ENCODE peak calls at places on chromosomes 7 and 10, in ten cellular contexts. F is omental fat pad; Y is SK-N-SH; Q is tibial nerve; J is CD8-positive, alpha-beta T cell; W is heart left ventricle; V is astrocyte of the cerebellum; U is H9; X is mesothelial cell of epicardium; T is left ventricle myocardium inferior. R is an unnamed sample.

GRCh38 chr10:130425881-130426435 is 289.8 kb downstream of the GLRX3 start:
- DNase-seq in V (no peak), Q (no peak), T (no peak), X (no peak), U (no peak), W (no peak), J (no peak), Y (no peak), F (no peak), R (no peak)

GRCh38 chr7:139937685-139938084 is 108.6 kb downstream of the TBXAS1 start:
- DNase-seq in V (no peak), X (no peak), W (peak; percentile 29), U (no peak), Y (no peak), J (no peak), Q (no peak), F (no peak), T (peak; percentile 26), R (no peak)

GRCh38 chr7:25945181-25945580 is 206.8 kb upstream of the NFE2L3 start:
- DNase-seq in J (no peak), V (no peak), W (no peak), Q (no peak), U (no peak), Y (no peak), T (no peak), F (no peak), X (no peak), R (no peak)

GRCh38 chr10:70317272-70317942 is 33.6 kb upstream of the NPFFR1 start:
- DNase-seq in Y (no peak), W (no peak), Q (no peak), T (no peak), J (no peak), F (no peak), X (no peak), V (no peak), U (no peak), R (no peak)

GRCh38 chr7:410395-410910 is 109.2 kb downstream of the PDGFA start:
- DNase-seq in X (no peak), V (no peak), F (no peak), Y (peak; percentile 38), Q (no peak), J (no peak), U (no peak), T (peak; percentile 9), W (no peak), R (no peak)

GRCh38 chr10:71805776-71806705 is 32.7 kb upstream of the VSIR start:
- DNase-seq in V (no peak), J (no peak), W (no peak), F (no peak), T (no peak), X (no peak), Y (peak; percentile 51), Q (no peak), U (peak; percentile 94), R (peak; percentile 80)

GRCh38 chr10:62814901-62815372 is 1.2 kb downstream of the EGR2 start:
- DNase-seq in J (no peak), W (peak; percentile 31), U (no peak), F (no peak), Q (no peak), X (peak; percentile 46), T (no peak), Y (peak; percentile 51), V (no peak), R (peak; percentile 44)

GRCh38 chr10:33461295-33461640 is 126.8 kb upstream of the NRP1 start:
- DNase-seq in W (no peak), V (no peak), Q (no peak), F (no peak), Y (no peak), X (no peak), T (no peak), U (no peak), J (no peak), R (no peak)

GRCh38 chr10:63866075-63866746 is 345.0 kb downstream of the REEP3 start:
- DNase-seq in Y (peak; percentile 74), J (peak; percentile 22), T (no peak), W (peak; percentile 28), V (peak; percentile 19), U (peak; percentile 87), X (peak; percentile 79), F (peak; percentile 31), Q (no peak), R (peak; percentile 49)

GRCh38 chr10:100882681-100883321 is 30.0 kb upstream of the SLF2 start:
- DNase-seq in V (peak; percentile 55), Y (no peak), F (no peak), W (no peak), Q (no peak), J (no peak), U (no peak), X (no peak), T (peak; percentile 27), R (no peak)

GRCh38 chr7:42677751-42678231 is 234.1 kb downstream of the C7orf25 start:
- DNase-seq in J (no peak), T (no peak), V (peak; percentile 72), Y (no peak), X (no peak), Q (no peak), W (no peak), U (no peak), F (peak; percentile 68), R (peak; percentile 8)

GRCh38 chr7:110664798-110665197 is 426.1 kb upstream of the LRRN3 start:
- DNase-seq in T (no peak), W (no peak), X (no peak), F (no peak), V (no peak), Y (no peak), U (no peak), Q (no peak), J (no peak), R (no peak)

GRCh38 chr7:51732951-51733350 is 416.3 kb upstream of the COBL start:
- DNase-seq in Y (peak; percentile 3), J (no peak), Q (no peak), U (no peak), T (no peak), X (no peak), V (peak; percentile 3), W (no peak), F (no peak), R (no peak)

GRCh38 chr10:79320785-79321493 is 26.3 kb upstream of the PPIF start:
- DNase-seq in F (no peak), V (no peak), Y (no peak), T (no peak), U (no peak), Q (no peak), J (no peak), X (no peak), W (no peak), R (no peak)

GRCh38 chr7:30744075-30744417 is 7.9 kb upstream of the INMT start:
- DNase-seq in J (no peak), T (no peak), U (no peak), Y (no peak), Q (no peak), W (no peak), F (no peak), V (no peak), X (no peak), R (no peak)

GRCh38 chr7:30740417-30741181 is 11.3 kb upstream of the INMT start:
- DNase-seq in Q (peak; percentile 63), X (peak; percentile 87), T (peak; percentile 74), U (peak; percentile 82), F (peak; percentile 67), Y (peak; percentile 96), J (peak; percentile 64), V (peak; percentile 38), W (peak; percentile 75), R (peak; percentile 85)

GRCh38 chr7:30745251-30745650 is 6.7 kb upstream of the INMT start:
- DNase-seq in J (no peak), T (no peak), Q (no peak), F (no peak), X (no peak), U (no peak), V (no peak), Y (no peak), W (no peak), R (no peak)

GRCh38 chr7:30741289-30741688 is 10.6 kb upstream of the INMT start:
- DNase-seq in Y (no peak), Q (no peak), X (no peak), W (no peak), V (no peak), U (no peak), J (no peak), F (no peak), T (no peak), R (no peak)

GRCh38 chr7:30743371-30744074 is 8.4 kb upstream of the INMT start:
- DNase-seq in T (peak; percentile 50), Y (peak; percentile 57), V (no peak), J (no peak), W (peak; percentile 51), X (no peak), Q (no peak), U (no peak), F (no peak), R (no peak)
- TF ChIP-seq CTCF in T (peak; percentile 69), Y (peak; percentile 32), V (peak; percentile 24), J (no peak), W (peak; percentile 56), X (no peak), Q (no peak), U (peak; percentile 19), F (no peak), R (no peak)

GRCh38 chr10:131860806-131861440 is 39.9 kb upstream of the PPP2R2D start:
- DNase-seq in Q (no peak), T (no peak), U (peak; percentile 55), J (no peak), V (no peak), W (peak; percentile 7), F (no peak), Y (no peak), X (no peak), R (no peak)
- TF ChIP-seq CTCF in Q (no peak), T (no peak), U (peak; percentile 73), J (no peak), V (no peak), W (no peak), F (no peak), Y (no peak), X (no peak), R (no peak)

DNA sequence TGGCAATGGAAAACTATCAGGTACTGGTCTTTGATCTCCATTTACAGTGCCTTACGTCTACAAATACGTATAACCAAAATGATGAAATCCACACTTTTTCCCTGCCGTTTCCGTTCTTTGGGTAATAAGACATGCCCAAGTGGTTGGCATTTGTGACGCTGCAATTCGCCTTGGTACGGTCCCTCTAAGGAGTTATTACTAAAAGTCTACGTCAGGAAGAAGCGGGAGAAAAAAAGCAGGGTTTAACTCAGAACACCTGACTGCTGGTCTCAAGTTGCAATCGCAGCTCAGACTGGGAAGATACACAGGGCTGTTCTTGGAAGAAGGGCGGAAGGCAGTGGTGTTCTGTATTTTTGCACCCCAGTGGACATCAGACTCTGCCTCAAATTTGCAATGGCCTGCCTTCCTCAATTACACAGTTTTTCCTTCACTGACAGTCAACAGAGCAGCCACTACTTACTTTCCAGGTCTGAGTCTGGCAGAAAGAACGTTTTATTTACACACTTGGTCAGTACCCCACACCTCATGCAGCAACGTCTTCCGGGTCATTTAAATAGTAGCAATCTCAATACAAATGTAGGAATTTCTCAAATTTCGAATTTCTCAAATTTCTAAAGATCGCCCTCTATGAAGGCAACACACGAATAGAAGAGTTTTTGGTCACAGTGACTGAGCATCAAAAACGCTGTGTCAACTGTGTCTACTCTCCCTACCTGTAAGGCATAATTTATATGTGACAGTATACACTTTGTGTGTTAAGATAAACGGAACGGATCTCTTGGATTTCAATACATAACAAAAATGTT is 2.1 kb downstream of the BAIAP2L1 start:
- DNase-seq in F (no peak), V (no peak), T (no peak), Q (no peak), J (no peak), X (no peak), U (no peak), W (no peak), Y (no peak), R (no peak)
- TF ChIP-seq CTCF in F (no peak), V (no peak), T (no peak), Q (no peak), J (no peak), X (no peak), U (no peak), W (no peak), Y (no peak), R (no peak)

GRCh38 chr7:107579881-107580715 is at the start of gene BCAP29:
- DNase-seq in X (peak; percentile 68), Q (peak; percentile 28), T (peak; percentile 84), J (peak; percentile 57), Y (peak; percentile 96), F (peak; percentile 46), V (no peak), W (peak; percentile 86), U (peak; percentile 72), R (peak; percentile 84)
- TF ChIP-seq CTCF in X (no peak), Q (peak; percentile 38), T (peak; percentile 65), J (no peak), Y (peak; percentile 41), F (no peak), V (no peak), W (peak; percentile 60), U (peak; percentile 33), R (no peak)